ENCODE peak calls at places on chromosomes 12 and 14, in five cellular contexts. A, W, Y, N and F are unnamed samples.

GRCh38 chr12:20492251-20492728 is 124.0 kb downstream of the PDE3A start:
- DNase-seq in A (peak; percentile 58), W (no peak), Y (no peak), N (no peak), F (no peak)

GRCh38 chr12:53325539-53326061 is 4.2 kb upstream of the AAAS start:
- DNase-seq in A (no peak), W (no peak), Y (no peak), N (peak; percentile 33), F (peak; percentile 47)

GRCh38 chr12:32134144-32134888 is 27.7 kb downstream of the BICD1 start:
- DNase-seq in A (peak; percentile 54), W (peak; percentile 90), Y (no peak), N (no peak), F (no peak)

GRCh38 chr12:50923361-50924130 is 28.8 kb upstream of the HIGD1C start:
- DNase-seq in A (no peak), W (no peak), Y (no peak), N (no peak), F (no peak)

GRCh38 chr14:89171168-89171567 is 245.9 kb downstream of the FOXN3 start:
- DNase-seq in A (no peak), W (no peak), Y (no peak), N (no peak), F (no peak)

GRCh38 chr14:76701981-76702380 is 59.3 kb upstream of the VASH1 start:
- DNase-seq in A (no peak), W (no peak), Y (no peak), N (peak; percentile 63), F (no peak)

GRCh38 chr12:71581206-71581605 is 82.4 kb downstream of the ZFC3H1 start:
- DNase-seq in A (no peak), W (peak; percentile 11), Y (no peak), N (no peak), F (no peak)

GRCh38 chr12:65532162-65532561 is 253.7 kb downstream of the MSRB3 start:
- DNase-seq in A (peak; percentile 76), W (no peak), Y (no peak), N (no peak), F (no peak)

GRCh38 chr12:64780220-64780530 is 21.0 kb upstream of the GNS start:
- DNase-seq in A (no peak), W (no peak), Y (no peak), N (no peak), F (no peak)

GRCh38 chr14:61296707-61297502 is 15.8 kb upstream of the TMEM30B start:
- DNase-seq in A (peak; percentile 33), W (no peak), Y (no peak), N (no peak), F (no peak)

GRCh38 chr14:96051231-96051630 is 12.1 kb downstream of the C14orf132 start:
- DNase-seq in A (no peak), W (no peak), Y (no peak), N (no peak), F (no peak)

GRCh38 chr12:116784238-116784612 is 46.1 kb downstream of the RNFT2 start:
- DNase-seq in A (no peak), W (no peak), Y (no peak), N (peak; percentile 82), F (no peak)

GRCh38 chr12:58877243-58877743 is 43.0 kb downstream of the LRIG3 start:
- DNase-seq in A (peak; percentile 83), W (no peak), Y (no peak), N (no peak), F (no peak)

GRCh38 chr12:54734196-54734950 is 86.2 kb upstream of the DCD start:
- DNase-seq in A (no peak), W (no peak), Y (no peak), N (no peak), F (no peak)

GRCh38 chr12:131290255-131290959 is 336.7 kb downstream of the ADGRD1 start:
- DNase-seq in A (no peak), W (no peak), Y (no peak), N (peak; percentile 2), F (no peak)

GRCh38 chr14:31942216-31942841 is 134.8 kb upstream of the ARHGAP5 start:
- DNase-seq in A (no peak), W (no peak), Y (no peak), N (no peak), F (no peak)

GRCh38 chr14:77043177-77043983 is 14.9 kb upstream of the IRF2BPL start:
- DNase-seq in A (peak; percentile 87), W (no peak), Y (no peak), N (peak; percentile 69), F (no peak)

GRCh38 chr14:73633517-73634332 is 11.1 kb upstream of the DNAL1 start:
- DNase-seq in A (peak; percentile 51), W (peak; percentile 47), Y (peak; percentile 71), N (peak; percentile 80), F (no peak)

GRCh38 chr14:96146131-96146771 is 58.4 kb upstream of the BDKRB2 start:
- DNase-seq in A (peak; percentile 55), W (no peak), Y (no peak), N (no peak), F (no peak)

GRCh38 chr14:69666112-69666511 is 54.7 kb downstream of the SUSD6 start:
- DNase-seq in A (no peak), W (no peak), Y (no peak), N (no peak), F (no peak)

GRCh38 chr14:60197629-60198318 is 32.6 kb upstream of the DHRS7 start:
- DNase-seq in A (no peak), W (no peak), Y (no peak), N (no peak), F (no peak)

GRCh38 chr14:60196291-60196690 is 31.1 kb upstream of the DHRS7 start:
- DNase-seq in A (no peak), W (no peak), Y (no peak), N (no peak), F (no peak)

GRCh38 chr14:60189923-60190840 is 25.0 kb upstream of the DHRS7 start:
- DNase-seq in A (no peak), W (no peak), Y (no peak), N (no peak), F (no peak)

GRCh38 chr14:60199321-60199720 is 34.1 kb upstream of the DHRS7 start:
- DNase-seq in A (no peak), W (no peak), Y (no peak), N (no peak), F (no peak)

DNA sequence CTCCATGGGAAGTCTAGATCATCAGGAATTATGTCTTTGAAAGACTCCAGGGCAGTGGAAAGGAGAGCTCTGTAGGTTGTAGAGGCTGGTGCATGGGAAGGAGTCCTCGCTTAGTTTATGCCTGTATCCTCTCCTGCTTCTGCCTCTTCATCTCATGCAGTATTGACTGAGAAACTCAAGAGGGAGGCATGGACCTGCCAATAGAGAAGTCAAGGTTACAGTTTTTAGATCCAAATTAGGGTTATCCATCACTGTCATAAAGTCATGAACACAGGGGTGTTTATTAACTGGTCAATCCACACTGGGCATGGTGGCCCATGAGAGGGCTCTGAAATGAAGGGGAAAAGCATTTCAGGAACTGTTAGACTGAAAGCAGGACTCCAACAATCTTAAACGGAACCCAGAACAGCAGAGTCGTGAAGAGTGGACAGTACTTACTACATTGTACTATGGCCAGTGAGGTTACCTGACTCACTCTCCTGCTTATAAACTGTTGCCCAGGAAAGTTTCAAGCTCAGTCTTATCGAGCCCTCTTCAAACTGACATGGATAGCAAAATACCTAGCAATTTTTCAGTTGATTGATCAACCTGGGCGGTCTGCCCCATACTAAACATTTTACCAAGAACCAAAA is 30.1 kb upstream of the DHRS7 start:
- DNase-seq in A (no peak), W (no peak), Y (no peak), N (no peak), F (no peak)
- TF ChIP-seq CTCF in A (no peak), W (no peak), Y (no peak), N (no peak), F (no peak)

DNA sequence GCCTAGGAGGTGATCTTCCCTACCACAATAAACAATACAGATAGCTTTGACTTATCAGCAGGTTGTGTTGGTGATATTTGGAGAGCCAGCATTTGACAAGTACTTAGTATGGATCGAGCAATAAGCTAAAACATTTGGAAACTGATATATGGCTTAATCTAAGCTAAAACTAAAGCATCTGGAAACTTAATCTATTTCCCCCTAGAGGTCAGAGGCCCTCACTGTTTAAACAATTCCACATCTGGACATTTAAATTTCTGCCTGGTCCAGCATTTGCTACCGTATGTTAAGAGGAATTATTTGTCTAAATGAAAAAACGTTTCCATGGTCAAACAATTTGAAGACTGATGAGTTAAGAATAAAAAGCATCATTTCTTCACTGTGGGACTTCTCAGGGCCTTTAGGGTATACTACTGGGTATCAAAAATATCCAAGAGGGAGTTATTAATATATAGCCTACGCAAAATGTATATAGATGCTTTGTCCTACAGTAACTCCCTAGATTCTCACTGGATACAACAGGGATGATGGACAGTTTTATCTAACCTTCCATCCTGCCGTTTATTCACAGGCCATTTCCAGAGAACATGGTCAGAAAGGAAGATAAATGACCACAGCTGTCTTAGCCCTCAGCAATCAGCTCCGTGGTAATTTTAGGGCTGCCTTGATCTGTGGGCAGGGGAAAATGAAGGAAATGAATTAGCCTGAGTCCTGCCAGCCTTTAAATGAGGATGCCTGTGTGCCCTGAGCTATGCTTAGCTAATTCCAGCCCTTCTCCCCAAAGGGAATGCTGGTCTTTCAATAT is 135.4 kb upstream of the NUDT4 start:
- DNase-seq in A (peak; percentile 21), W (no peak), Y (no peak), N (no peak), F (no peak)
- TF ChIP-seq CTCF in A (no peak), W (peak; percentile 11), Y (no peak), N (no peak), F (peak; percentile 19)

GRCh38 chr12:114858388-114859146 is 174.6 kb upstream of the TBX3 start:
- DNase-seq in A (no peak), W (no peak), Y (peak; percentile 63), N (no peak), F (no peak)
- TF ChIP-seq CTCF in A (no peak), W (no peak), Y (no peak), N (peak; percentile 21), F (peak; percentile 22)

DNA sequence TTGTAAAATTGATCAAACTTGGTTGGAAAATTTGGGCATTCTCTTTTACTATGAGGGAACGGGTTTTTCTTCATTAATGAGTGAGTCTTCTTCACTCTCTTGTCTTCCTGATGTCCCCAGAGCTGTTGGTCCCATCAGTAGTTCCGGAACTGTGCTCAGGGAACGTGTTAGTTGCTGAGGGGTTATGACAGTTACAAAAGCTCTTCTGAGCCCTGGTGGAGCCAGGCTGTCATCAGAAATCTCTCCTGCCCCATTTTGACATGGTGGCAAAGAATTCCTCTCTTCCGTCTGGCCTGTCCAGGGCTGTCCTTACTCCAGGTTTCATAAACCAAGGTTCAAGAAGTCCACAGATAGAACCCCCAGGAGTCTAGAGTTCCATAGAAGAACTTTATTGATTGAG is 208.5 kb downstream of the SLC41A2 start:
- DNase-seq in A (no peak), W (no peak), Y (no peak), N (no peak), F (no peak)
- TF ChIP-seq CTCF in A (no peak), W (no peak), Y (no peak), N (no peak), F (no peak)